ENCODE peak calls at places on chromosomes 5 and 9, in seven cellular contexts. One of them, this sample, is unnamed.

GRCh38 chr5:1818784-1819183 is 17.6 kb downstream of the NDUFS6 start:
- DNase-seq in Peyer's patch: no peak
- DNase-seq in coronary artery: no peak
- DNase-seq in BJ: no peak
- DNase-seq in endothelial cell: no peak
- DNase-seq in IMR-90: no peak
- DNase-seq in GM12864: no peak
- DNase-seq in this sample: no peak

GRCh38 chr9:708556-709432 is 132.7 kb upstream of the DMRT1 start:
- DNase-seq in BJ: no peak
- DNase-seq in GM12864: no peak
- DNase-seq in IMR-90: no peak
- DNase-seq in Peyer's patch: no peak
- DNase-seq in endothelial cell: no peak
- DNase-seq in coronary artery: peak; percentile 56
- DNase-seq in this sample: no peak

GRCh38 chr5:132074772-132075718 is 1.5 kb downstream of the CSF2 start:
- DNase-seq in endothelial cell: no peak
- DNase-seq in BJ: no peak
- DNase-seq in IMR-90: no peak
- DNase-seq in GM12864: no peak
- DNase-seq in Peyer's patch: no peak
- DNase-seq in coronary artery: no peak
- DNase-seq in this sample: no peak

GRCh38 chr9:133761641-133762248 is 23.6 kb upstream of the SARDH start:
- DNase-seq in coronary artery: peak; percentile 66
- DNase-seq in BJ: no peak
- DNase-seq in IMR-90: no peak
- DNase-seq in GM12864: no peak
- DNase-seq in endothelial cell: no peak
- DNase-seq in Peyer's patch: no peak
- DNase-seq in this sample: no peak

GRCh38 chr5:60417500-60418181 is 282.3 kb downstream of the DEPDC1B start:
- DNase-seq in GM12864: no peak
- DNase-seq in IMR-90: no peak
- DNase-seq in endothelial cell: no peak
- DNase-seq in BJ: no peak
- DNase-seq in coronary artery: no peak
- DNase-seq in Peyer's patch: no peak
- DNase-seq in this sample: no peak

GRCh38 chr5:181053760-181054122 is 13.7 kb downstream of the BTNL9 start:
- DNase-seq in GM12864: no peak
- DNase-seq in endothelial cell: peak; percentile 53
- DNase-seq in IMR-90: no peak
- DNase-seq in coronary artery: no peak
- DNase-seq in Peyer's patch: no peak
- DNase-seq in BJ: no peak
- DNase-seq in this sample: no peak

GRCh38 chr5:96807099-96807654 is 568 bp downstream of the ERAP1 start:
- DNase-seq in Peyer's patch: peak; percentile 59
- DNase-seq in BJ: no peak
- DNase-seq in endothelial cell: peak; percentile 64
- DNase-seq in coronary artery: peak; percentile 89
- DNase-seq in GM12864: no peak
- DNase-seq in IMR-90: peak; percentile 53
- DNase-seq in this sample: no peak

GRCh38 chr5:2185646-2186471 is 303.1 kb upstream of the IRX4 start:
- DNase-seq in endothelial cell: peak; percentile 1
- DNase-seq in BJ: no peak
- DNase-seq in GM12864: no peak
- DNase-seq in coronary artery: peak; percentile 68
- DNase-seq in Peyer's patch: no peak
- DNase-seq in IMR-90: no peak
- DNase-seq in this sample: no peak

GRCh38 chr9:115035872-115036612 is 81.9 kb downstream of the TNC start:
- DNase-seq in coronary artery: no peak
- DNase-seq in IMR-90: peak; percentile 86
- DNase-seq in BJ: peak; percentile 41
- DNase-seq in Peyer's patch: no peak
- DNase-seq in GM12864: peak; percentile 72
- DNase-seq in endothelial cell: no peak
- DNase-seq in this sample: peak; percentile 70

GRCh38 chr5:102654559-102655354 is 100.3 kb upstream of the PAM start:
- DNase-seq in endothelial cell: no peak
- DNase-seq in coronary artery: no peak
- DNase-seq in BJ: no peak
- DNase-seq in Peyer's patch: no peak
- DNase-seq in IMR-90: no peak
- DNase-seq in GM12864: no peak
- DNase-seq in this sample: no peak

GRCh38 chr5:72956324-72957140 is 691 bp downstream of the FCHO2 start:
- DNase-seq in BJ: no peak
- DNase-seq in Peyer's patch: peak; percentile 54
- DNase-seq in coronary artery: peak; percentile 81
- DNase-seq in GM12864: no peak
- DNase-seq in endothelial cell: peak; percentile 56
- DNase-seq in IMR-90: peak; percentile 56
- DNase-seq in this sample: no peak

GRCh38 chr9:73869261-73869660 is 627.9 kb upstream of the RORB start:
- DNase-seq in Peyer's patch: no peak
- DNase-seq in BJ: no peak
- DNase-seq in coronary artery: no peak
- DNase-seq in IMR-90: no peak
- DNase-seq in GM12864: peak; percentile 48
- DNase-seq in endothelial cell: no peak
- DNase-seq in this sample: no peak

GRCh38 chr9:109074236-109074889 is 45.4 kb downstream of the TMEM245 start:
- DNase-seq in coronary artery: no peak
- DNase-seq in BJ: no peak
- DNase-seq in IMR-90: no peak
- DNase-seq in GM12864: no peak
- DNase-seq in endothelial cell: no peak
- DNase-seq in Peyer's patch: no peak
- DNase-seq in this sample: no peak

GRCh38 chr9:5095795-5096194 is 89.6 kb downstream of the INSL6 start:
- DNase-seq in BJ: no peak
- DNase-seq in Peyer's patch: no peak
- DNase-seq in GM12864: no peak
- DNase-seq in endothelial cell: no peak
- DNase-seq in coronary artery: no peak
- DNase-seq in IMR-90: no peak
- DNase-seq in this sample: no peak

GRCh38 chr9:87883990-87884389 is 1.3 kb downstream of the SPATA31E1 start:
- DNase-seq in Peyer's patch: no peak
- DNase-seq in IMR-90: no peak
- DNase-seq in endothelial cell: peak; percentile 38
- DNase-seq in BJ: no peak
- DNase-seq in GM12864: no peak
- DNase-seq in coronary artery: no peak
- DNase-seq in this sample: no peak

GRCh38 chr5:177606071-177607051 is 6.4 kb downstream of the B4GALT7 start:
- DNase-seq in coronary artery: peak; percentile 62
- DNase-seq in GM12864: no peak
- DNase-seq in BJ: no peak
- DNase-seq in IMR-90: no peak
- DNase-seq in endothelial cell: no peak
- DNase-seq in Peyer's patch: peak; percentile 3
- DNase-seq in this sample: no peak

GRCh38 chr5:173703466-173703865 is 87.0 kb upstream of the BOD1 start:
- DNase-seq in BJ: no peak
- DNase-seq in IMR-90: no peak
- DNase-seq in Peyer's patch: no peak
- DNase-seq in GM12864: no peak
- DNase-seq in coronary artery: no peak
- DNase-seq in endothelial cell: no peak
- DNase-seq in this sample: no peak

DNA sequence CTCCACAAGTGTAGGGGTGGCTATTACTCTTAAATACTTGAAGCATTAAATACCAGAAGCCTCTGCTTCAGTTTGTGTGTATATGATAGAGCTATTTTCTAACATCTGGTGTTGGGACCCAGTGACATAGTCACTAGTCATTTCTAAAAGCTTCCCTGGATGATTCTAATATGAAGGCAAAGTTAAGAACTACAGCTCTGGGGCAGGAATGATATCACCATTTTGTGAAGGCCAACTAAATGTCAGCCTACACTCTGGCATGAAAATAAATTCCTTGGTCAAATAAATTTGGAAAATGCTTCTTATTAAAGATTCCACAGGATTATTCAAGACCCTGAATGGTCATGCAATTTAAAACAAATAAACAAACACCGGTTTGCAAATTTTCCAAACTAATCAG is 197.7 kb downstream of the PLK2 start:
- DNase-seq in GM12864: no peak
- DNase-seq in BJ: peak; percentile 37
- DNase-seq in Peyer's patch: no peak
- DNase-seq in IMR-90: peak; percentile 51
- DNase-seq in endothelial cell: no peak
- DNase-seq in coronary artery: no peak
- DNase-seq in this sample: peak; percentile 29
- TF ChIP-seq CTCF in GM12864: no peak
- TF ChIP-seq CTCF in BJ: no peak
- TF ChIP-seq CTCF in Peyer's patch: no peak
- TF ChIP-seq CTCF in IMR-90: no peak
- TF ChIP-seq CTCF in endothelial cell: no peak
- TF ChIP-seq CTCF in coronary artery: no peak
- TF ChIP-seq CTCF in this sample: no peak

GRCh38 chr5:116361979-116362577 is 212.5 kb downstream of the SEMA6A start:
- DNase-seq in endothelial cell: no peak
- DNase-seq in GM12864: no peak
- DNase-seq in BJ: no peak
- DNase-seq in Peyer's patch: no peak
- DNase-seq in IMR-90: no peak
- DNase-seq in coronary artery: no peak
- DNase-seq in this sample: no peak

GRCh38 chr5:116360008-116360853 is 214.4 kb downstream of the SEMA6A start:
- DNase-seq in endothelial cell: no peak
- DNase-seq in GM12864: no peak
- DNase-seq in BJ: no peak
- DNase-seq in Peyer's patch: no peak
- DNase-seq in IMR-90: no peak
- DNase-seq in coronary artery: no peak
- DNase-seq in this sample: peak; percentile 19

GRCh38 chr5:116358911-116359418 is 215.7 kb downstream of the SEMA6A start:
- DNase-seq in IMR-90: no peak
- DNase-seq in Peyer's patch: no peak
- DNase-seq in coronary artery: no peak
- DNase-seq in endothelial cell: no peak
- DNase-seq in GM12864: peak; percentile 48
- DNase-seq in BJ: no peak
- DNase-seq in this sample: no peak

GRCh38 chr5:116359575-116359974 is 215.0 kb downstream of the SEMA6A start:
- DNase-seq in IMR-90: no peak
- DNase-seq in Peyer's patch: no peak
- DNase-seq in endothelial cell: no peak
- DNase-seq in GM12864: no peak
- DNase-seq in BJ: no peak
- DNase-seq in coronary artery: no peak
- DNase-seq in this sample: no peak

DNA sequence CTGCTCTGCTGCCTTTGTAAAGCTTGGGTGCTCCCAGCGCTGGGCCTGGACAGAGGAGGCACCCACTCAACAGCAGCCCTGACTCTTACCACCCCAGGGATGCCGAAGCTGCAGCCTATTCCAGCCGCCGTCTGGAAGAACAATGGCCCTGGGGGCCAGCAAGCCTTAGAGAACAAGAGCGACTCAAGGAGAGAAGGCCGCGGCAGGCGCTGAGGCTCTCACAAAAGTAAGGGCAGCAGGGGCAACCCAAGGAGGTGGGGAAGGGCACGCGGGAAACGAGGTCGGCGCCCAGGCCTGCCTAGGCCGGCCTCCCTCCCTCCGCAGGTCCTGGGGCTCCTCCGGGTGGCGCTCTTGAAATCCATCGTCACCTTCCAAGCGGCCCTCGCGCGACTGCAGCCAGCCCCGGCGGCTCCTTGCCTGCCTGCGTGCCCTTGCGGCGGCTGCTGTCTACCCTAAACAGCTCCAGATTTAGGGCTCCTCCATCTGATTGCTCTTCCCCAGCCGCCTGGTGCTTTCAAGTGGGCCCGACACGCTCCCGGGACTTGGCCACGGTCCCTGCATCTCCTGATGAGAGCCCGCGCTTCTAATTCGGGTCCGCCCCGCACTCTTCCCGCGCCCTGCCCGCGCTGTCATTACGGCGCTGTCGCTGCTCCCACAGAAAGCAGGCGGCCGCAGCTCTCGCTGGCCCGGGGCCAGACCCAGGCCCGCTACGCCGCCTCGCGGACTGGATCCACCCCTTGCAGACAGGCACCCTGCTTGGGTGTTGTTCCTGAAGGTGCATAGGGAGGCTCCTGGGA is 213.3 kb downstream of the SEMA6A start:
- DNase-seq in Peyer's patch: no peak
- DNase-seq in endothelial cell: peak; percentile 49
- DNase-seq in coronary artery: no peak
- DNase-seq in IMR-90: no peak
- DNase-seq in BJ: no peak
- DNase-seq in GM12864: no peak
- DNase-seq in this sample: no peak
- TF ChIP-seq CTCF in Peyer's patch: peak; percentile 38
- TF ChIP-seq CTCF in endothelial cell: no peak
- TF ChIP-seq CTCF in coronary artery: no peak
- TF ChIP-seq CTCF in IMR-90: no peak
- TF ChIP-seq CTCF in BJ: peak; percentile 30
- TF ChIP-seq CTCF in GM12864: no peak
- TF ChIP-seq CTCF in this sample: peak; percentile 10

DNA sequence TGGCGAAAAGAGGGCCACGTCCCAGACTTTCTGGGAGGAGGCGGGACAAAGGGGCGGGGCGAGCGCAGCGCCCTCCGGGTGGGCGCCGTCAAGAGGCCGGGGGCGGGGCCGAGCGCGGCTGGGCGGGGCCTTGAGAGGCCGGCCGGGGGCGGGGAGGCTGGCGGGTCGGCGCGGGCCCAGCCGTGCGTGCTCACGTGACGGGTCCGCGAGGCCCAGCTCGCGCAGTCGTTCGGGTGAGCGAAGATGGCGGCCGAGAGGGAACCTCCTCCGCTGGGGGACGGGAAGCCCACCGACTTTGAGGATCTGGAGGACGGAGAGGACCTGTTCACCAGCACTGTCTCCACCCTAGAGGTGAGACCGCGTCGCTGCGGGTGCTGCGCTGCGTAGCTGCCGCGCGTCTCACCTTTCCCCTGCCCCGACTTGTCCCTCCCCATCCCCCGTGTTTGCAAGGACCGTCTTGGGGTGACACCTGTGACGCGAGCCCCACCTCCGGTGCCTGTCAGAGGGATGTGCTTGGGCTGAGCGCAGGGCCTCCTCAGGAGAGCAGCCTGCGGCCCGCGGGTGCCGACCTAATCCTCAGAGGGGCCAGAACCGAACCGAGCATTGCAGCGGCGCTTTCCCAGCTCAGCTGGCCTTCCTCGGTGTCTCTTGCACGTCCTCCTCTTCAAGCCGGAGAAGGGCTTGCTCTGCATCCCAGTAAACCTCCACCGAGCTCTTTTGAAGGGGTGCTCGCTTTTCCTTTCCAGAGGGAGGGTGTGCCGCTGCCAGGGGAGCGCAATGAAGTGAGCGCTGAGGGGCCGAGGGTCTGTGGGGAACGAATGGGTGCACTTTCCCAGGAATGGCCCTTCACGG is at the start of gene SNX2:
- DNase-seq in IMR-90: peak; percentile 76
- DNase-seq in GM12864: peak; percentile 61
- DNase-seq in endothelial cell: peak; percentile 98
- DNase-seq in BJ: peak; percentile 25
- DNase-seq in Peyer's patch: peak; percentile 99
- DNase-seq in coronary artery: peak; percentile 92
- DNase-seq in this sample: peak; percentile 62
- TF ChIP-seq CTCF in IMR-90: no peak
- TF ChIP-seq CTCF in GM12864: peak; percentile 46
- TF ChIP-seq CTCF in endothelial cell: no peak
- TF ChIP-seq CTCF in BJ: peak; percentile 14
- TF ChIP-seq CTCF in Peyer's patch: peak; percentile 39
- TF ChIP-seq CTCF in coronary artery: no peak
- TF ChIP-seq CTCF in this sample: no peak

GRCh38 chr9:136626740-136627642 is 35.7 kb upstream of the EGFL7 start:
- DNase-seq in Peyer's patch: no peak
- DNase-seq in BJ: no peak
- DNase-seq in coronary artery: no peak
- DNase-seq in IMR-90: no peak
- DNase-seq in GM12864: no peak
- DNase-seq in endothelial cell: peak; percentile 8
- DNase-seq in this sample: no peak
- TF ChIP-seq CTCF in Peyer's patch: peak; percentile 51
- TF ChIP-seq CTCF in BJ: no peak
- TF ChIP-seq CTCF in coronary artery: no peak
- TF ChIP-seq CTCF in IMR-90: no peak
- TF ChIP-seq CTCF in GM12864: no peak
- TF ChIP-seq CTCF in endothelial cell: peak; percentile 18
- TF ChIP-seq CTCF in this sample: no peak

This sample was measured in AG09319.